ENCODE peak calls at places on chromosomes 3 and 15, in eight cellular contexts. Y is adrenal gland, I is Peyer's patch, N is fibroblast of lung, P is astrocyte of the spinal cord, X is H9, T is choroid plexus epithelial cell, S is GM12865. Z is an unnamed sample.

GRCh38 chr3:48708481-48708889 is 8.5 kb downstream of the IP6K2 start:
- DNase-seq in Y (no peak), I (no peak), N (peak; percentile 66), P (no peak), X (no peak), T (peak; percentile 51), S (no peak), Z (peak; percentile 66)

GRCh38 chr3:169085827-169086226 is 577.7 kb downstream of the MECOM start:
- DNase-seq in Y (no peak), I (no peak), N (peak; percentile 97), P (peak; percentile 91), X (no peak), T (peak; percentile 99), S (no peak), Z (peak; percentile 95)

GRCh38 chr3:49415931-49416601 is 3.8 kb downstream of the TCTA start:
- DNase-seq in Y (no peak), I (peak; percentile 84), N (no peak), P (no peak), X (no peak), T (peak; percentile 35), S (peak; percentile 83), Z (no peak)

GRCh38 chr3:17583530-17583929 is 158.9 kb downstream of the TBC1D5 start:
- DNase-seq in Y (no peak), I (no peak), N (no peak), P (no peak), X (no peak), T (peak; percentile 81), S (no peak), Z (peak; percentile 25)

GRCh38 chr15:41881925-41882688 is 11.7 kb downstream of the SPTBN5 start:
- DNase-seq in Y (no peak), I (no peak), N (peak; percentile 21), P (peak; percentile 22), X (peak; percentile 68), T (peak; percentile 46), S (no peak), Z (no peak)

GRCh38 chr3:141331370-141332318 is 36.7 kb upstream of the ZBTB38 start:
- DNase-seq in Y (peak; percentile 91), I (peak; percentile 79), N (peak; percentile 99), P (peak; percentile 98), X (no peak), T (peak; percentile 94), S (peak; percentile 71), Z (peak; percentile 100)

GRCh38 chr15:64024172-64025050 is 21.9 kb downstream of the DAPK2 start:
- DNase-seq in Y (no peak), I (peak; percentile 40), N (no peak), P (no peak), X (peak; percentile 36), T (peak; percentile 32), S (peak; percentile 32), Z (peak; percentile 13)

GRCh38 chr3:156472150-156472549 is 82.8 kb downstream of the SSR3 start:
- DNase-seq in Y (no peak), I (no peak), N (no peak), P (no peak), X (no peak), T (no peak), S (peak; percentile 14), Z (no peak)

GRCh38 chr3:4744405-4745239 is 234.6 kb upstream of the BHLHE40 start:
- DNase-seq in Y (no peak), I (no peak), N (peak; percentile 83), P (peak; percentile 75), X (no peak), T (peak; percentile 43), S (no peak), Z (peak; percentile 43)

GRCh38 chr15:73796266-73796939 is 43.3 kb upstream of the INSYN1 start:
- DNase-seq in Y (no peak), I (no peak), N (no peak), P (no peak), X (no peak), T (no peak), S (no peak), Z (no peak)

GRCh38 chr3:51955893-51956770 is 951 bp downstream of the GPR62 start:
- DNase-seq in Y (peak; percentile 70), I (peak; percentile 58), N (peak; percentile 69), P (peak; percentile 38), X (peak; percentile 86), T (peak; percentile 55), S (no peak), Z (peak; percentile 28)

GRCh38 chr15:60324706-60325438 is 72.9 kb downstream of the ANXA2 start:
- DNase-seq in Y (no peak), I (no peak), N (no peak), P (no peak), X (no peak), T (peak; percentile 60), S (no peak), Z (peak; percentile 72)

GRCh38 chr3:118988198-118988842 is 46.3 kb downstream of the IGSF11 start:
- DNase-seq in Y (no peak), I (no peak), N (no peak), P (no peak), X (no peak), T (no peak), S (no peak), Z (no peak)

GRCh38 chr3:70543493-70543892 is 231.1 kb upstream of the MDFIC2 start:
- DNase-seq in Y (no peak), I (no peak), N (no peak), P (no peak), X (no peak), T (no peak), S (no peak), Z (no peak)

DNA sequence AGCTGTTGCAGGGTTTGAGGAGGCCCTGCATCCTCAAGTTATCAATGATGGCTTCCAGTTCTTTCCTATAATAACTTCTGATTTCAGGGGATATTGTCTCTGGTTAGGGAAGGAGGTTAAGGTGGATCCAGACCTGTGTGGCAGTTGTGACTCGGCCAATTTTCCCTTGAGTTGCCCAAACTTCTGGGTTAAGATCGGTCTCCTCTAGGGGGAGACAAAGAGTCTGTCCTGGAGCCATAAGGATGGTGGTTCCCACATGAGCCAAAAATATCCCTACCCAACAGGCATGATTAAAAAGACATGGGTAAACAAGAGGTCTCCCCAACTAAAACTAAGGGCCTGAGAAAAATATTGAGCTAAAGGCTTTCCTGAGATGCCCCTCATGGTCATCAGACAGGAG is 227.5 kb upstream of the MDFIC2 start:
- DNase-seq in Y (no peak), I (no peak), N (no peak), P (no peak), X (no peak), T (no peak), S (peak; percentile 16), Z (peak; percentile 10)
- TF ChIP-seq CTCF in Y (no peak), I (no peak), N (no peak), P (peak; percentile 32), X (peak; percentile 57), T (peak; percentile 35), S (peak; percentile 28), Z (no peak)

GRCh38 chr3:107574650-107575049 is 51.9 kb downstream of the BBX start:
- DNase-seq in Y (no peak), I (no peak), N (peak; percentile 42), P (peak; percentile 50), X (no peak), T (peak; percentile 75), S (peak; percentile 54), Z (peak; percentile 68)

GRCh38 chr3:107579372-107579771 is 56.6 kb downstream of the BBX start:
- DNase-seq in Y (no peak), I (no peak), N (no peak), P (no peak), X (no peak), T (no peak), S (no peak), Z (no peak)

GRCh38 chr3:107578091-107578490 is 55.3 kb downstream of the BBX start:
- DNase-seq in Y (no peak), I (no peak), N (no peak), P (no peak), X (no peak), T (no peak), S (no peak), Z (no peak)

GRCh38 chr3:107581230-107581629 is 58.5 kb downstream of the BBX start:
- DNase-seq in Y (no peak), I (no peak), N (no peak), P (no peak), X (no peak), T (no peak), S (no peak), Z (no peak)

DNA sequence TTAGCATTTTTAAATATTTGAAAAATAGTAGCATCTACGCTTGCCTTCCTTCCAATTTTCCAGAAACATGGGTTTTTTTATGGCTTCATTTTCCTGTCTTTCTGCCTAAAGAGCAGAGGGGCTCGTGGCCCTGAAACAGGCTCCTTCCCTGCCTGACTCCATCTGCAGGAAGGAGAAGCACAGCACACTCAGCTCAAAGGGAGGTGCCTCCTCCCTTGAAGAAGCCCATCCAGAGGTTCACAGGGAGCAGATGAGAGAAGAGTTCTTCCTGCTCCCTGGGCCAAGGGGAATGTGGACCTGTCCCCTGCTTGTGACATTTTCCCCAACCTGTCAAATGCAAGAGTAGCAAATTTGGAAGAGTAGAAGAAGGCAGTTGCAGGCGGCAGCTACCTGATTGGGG is 55.8 kb downstream of the BBX start:
- DNase-seq in Y (no peak), I (no peak), N (no peak), P (no peak), X (peak; percentile 50), T (no peak), S (no peak), Z (no peak)
- TF ChIP-seq CTCF in Y (no peak), I (no peak), N (no peak), P (no peak), X (peak; percentile 46), T (peak; percentile 39), S (no peak), Z (no peak)

GRCh38 chr3:19688767-19689166 is 245.2 kb downstream of the EFHB start:
- DNase-seq in Y (no peak), I (no peak), N (no peak), P (no peak), X (no peak), T (no peak), S (no peak), Z (no peak)
- TF ChIP-seq CTCF in Y (no peak), I (no peak), N (no peak), P (no peak), X (peak; percentile 53), T (no peak), S (peak; percentile 21), Z (no peak)

DNA sequence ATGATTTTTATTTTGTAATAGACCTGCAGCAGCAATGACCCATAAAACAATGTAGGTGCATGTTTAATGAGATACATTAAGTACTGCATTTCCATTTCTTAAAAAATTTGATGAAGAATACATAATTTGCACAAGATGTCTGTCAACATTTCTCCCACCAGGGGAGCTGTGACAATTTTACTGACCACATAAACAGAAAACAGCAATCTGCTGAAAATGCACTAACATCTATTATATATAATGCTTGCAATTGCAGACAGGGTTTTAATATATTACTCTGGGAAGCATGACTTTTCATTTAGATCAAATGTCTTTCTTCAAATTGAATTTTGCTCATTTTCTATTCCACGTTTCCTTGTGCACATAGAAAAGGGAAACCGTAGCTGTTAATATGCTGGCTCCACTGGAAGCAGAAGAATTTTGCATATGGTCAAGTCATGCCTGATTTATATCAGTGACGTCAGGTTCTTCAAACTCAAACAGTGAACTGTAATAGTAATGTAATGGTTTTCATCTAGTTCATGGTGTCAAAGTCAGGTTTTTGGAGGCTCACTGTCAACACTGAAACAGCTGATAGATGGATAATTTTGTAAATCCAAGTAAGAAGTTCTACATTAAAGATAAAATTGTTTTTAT is 79.8 kb upstream of the IGF1R start:
- DNase-seq in Y (no peak), I (no peak), N (no peak), P (no peak), X (no peak), T (peak; percentile 29), S (no peak), Z (peak; percentile 10)
- TF ChIP-seq CTCF in Y (no peak), I (no peak), N (peak; percentile 29), P (no peak), X (peak; percentile 56), T (peak; percentile 40), S (peak; percentile 20), Z (peak; percentile 35)

Z was measured in cardiac fibroblast.